ENCODE peak calls at places on chromosome 20, in six cellular contexts. One of them, this sample, is unnamed.

GRCh38 chr20:63767456-63767855 is 27.9 kb downstream of the SLC2A4RG start:
- ATAC-seq in activated naive CD8-positive, alpha-beta T cell treated with anti-CD3 and anti-CD28 coated beads, Interleukin-2, amount 10 ng/mL, durations not matched to agents 7 days and 5 days: no peak
- ATAC-seq in heart right ventricle: peak
- ATAC-seq in naive B cell: no peak
- ATAC-seq in natural killer cell: no peak
- ATAC-seq in T-helper 17 cell: no peak
- ATAC-seq in this sample: no peak

GRCh38 chr20:58267389-58268215 is 39.1 kb upstream of the ANKRD60 start:
- ATAC-seq in activated naive CD8-positive, alpha-beta T cell treated with anti-CD3 and anti-CD28 coated beads, Interleukin-2, amount 10 ng/mL, durations not matched to agents 7 days and 5 days: peak
- ATAC-seq in heart right ventricle: no peak
- ATAC-seq in naive B cell: no peak
- ATAC-seq in natural killer cell: no peak
- ATAC-seq in T-helper 17 cell: no peak
- ATAC-seq in this sample: no peak

GRCh38 chr20:28562510-28562898 is 2695.0 kb upstream of the DEFB115 start:
- ATAC-seq in activated naive CD8-positive, alpha-beta T cell treated with anti-CD3 and anti-CD28 coated beads, Interleukin-2, amount 10 ng/mL, durations not matched to agents 7 days and 5 days: no peak
- ATAC-seq in heart right ventricle: no peak
- ATAC-seq in naive B cell: no peak
- ATAC-seq in natural killer cell: no peak
- ATAC-seq in T-helper 17 cell: no peak
- ATAC-seq in this sample: peak

GRCh38 chr20:49973964-49974363 is 8.8 kb upstream of the SNAI1 start:
- ATAC-seq in activated naive CD8-positive, alpha-beta T cell treated with anti-CD3 and anti-CD28 coated beads, Interleukin-2, amount 10 ng/mL, durations not matched to agents 7 days and 5 days: no peak
- ATAC-seq in heart right ventricle: no peak
- ATAC-seq in naive B cell: no peak
- ATAC-seq in natural killer cell: no peak
- ATAC-seq in T-helper 17 cell: no peak
- ATAC-seq in this sample: no peak

GRCh38 chr20:44423480-44423879 is 52.2 kb upstream of the TTPAL start:
- ATAC-seq in activated naive CD8-positive, alpha-beta T cell treated with anti-CD3 and anti-CD28 coated beads, Interleukin-2, amount 10 ng/mL, durations not matched to agents 7 days and 5 days: no peak
- ATAC-seq in heart right ventricle: no peak
- ATAC-seq in naive B cell: no peak
- ATAC-seq in natural killer cell: no peak
- ATAC-seq in T-helper 17 cell: no peak
- ATAC-seq in this sample: no peak

GRCh38 chr20:6007529-6008103 is 46.2 kb downstream of the LRRN4 start:
- ATAC-seq in activated naive CD8-positive, alpha-beta T cell treated with anti-CD3 and anti-CD28 coated beads, Interleukin-2, amount 10 ng/mL, durations not matched to agents 7 days and 5 days: no peak
- ATAC-seq in heart right ventricle: no peak
- ATAC-seq in naive B cell: no peak
- ATAC-seq in natural killer cell: no peak
- ATAC-seq in T-helper 17 cell: no peak
- ATAC-seq in this sample: no peak

GRCh38 chr20:34111057-34111711 is 859 bp downstream of the EIF2S2 start:
- ATAC-seq in activated naive CD8-positive, alpha-beta T cell treated with anti-CD3 and anti-CD28 coated beads, Interleukin-2, amount 10 ng/mL, durations not matched to agents 7 days and 5 days: no peak
- ATAC-seq in heart right ventricle: peak
- ATAC-seq in naive B cell: no peak
- ATAC-seq in natural killer cell: no peak
- ATAC-seq in T-helper 17 cell: no peak
- ATAC-seq in this sample: peak

GRCh38 chr20:37853823-37854375 is 49.0 kb upstream of the VSTM2L start:
- ATAC-seq in activated naive CD8-positive, alpha-beta T cell treated with anti-CD3 and anti-CD28 coated beads, Interleukin-2, amount 10 ng/mL, durations not matched to agents 7 days and 5 days: no peak
- ATAC-seq in heart right ventricle: no peak
- ATAC-seq in naive B cell: no peak
- ATAC-seq in natural killer cell: no peak
- ATAC-seq in T-helper 17 cell: no peak
- ATAC-seq in this sample: no peak

GRCh38 chr20:25054995-25055629 is 2.8 kb downstream of the ACSS1 start:
- ATAC-seq in activated naive CD8-positive, alpha-beta T cell treated with anti-CD3 and anti-CD28 coated beads, Interleukin-2, amount 10 ng/mL, durations not matched to agents 7 days and 5 days: no peak
- ATAC-seq in heart right ventricle: no peak
- ATAC-seq in naive B cell: no peak
- ATAC-seq in natural killer cell: no peak
- ATAC-seq in T-helper 17 cell: no peak
- ATAC-seq in this sample: no peak

This sample was measured in SK-N-SH treated with all-trans-retinoic acid at 6 μM for 48 hours.